ENCODE peak calls at places on chromosomes 2 and 18, in five cellular contexts. A is ACHN, E is substantia nigra, S is endothelial cell, X is germinal center. B is an unnamed sample.

GRCh38 chr2:70242552-70242951 is 5.9 kb downstream of the TIA1 start:
- DNase-seq in A (no peak), E (no peak), S (no peak), X (no peak), B (no peak)

GRCh38 chr18:63878343-63878742 is 9.2 kb upstream of the SERPINB2 start:
- DNase-seq in A (no peak), E (no peak), S (no peak), X (no peak), B (no peak)

GRCh38 chr18:79902075-79902474 is 49.4 kb downstream of the SLC66A2 start:
- DNase-seq in A (no peak), E (no peak), S (no peak), X (no peak), B (no peak)

GRCh38 chr2:174901075-174901474 is 104.1 kb downstream of the CHN1 start:
- DNase-seq in A (no peak), E (no peak), S (no peak), X (no peak), B (no peak)

GRCh38 chr18:36162981-36163380 is 24.3 kb upstream of the MOCOS start:
- DNase-seq in A (no peak), E (no peak), S (no peak), X (no peak), B (no peak)

GRCh38 chr2:55839182-55839819 is 84.3 kb downstream of the EFEMP1 start:
- DNase-seq in A (no peak), E (no peak), S (no peak), X (no peak), B (no peak)

GRCh38 chr2:28469304-28469703 is 26.6 kb upstream of the PLB1 start:
- DNase-seq in A (no peak), E (no peak), S (no peak), X (no peak), B (no peak)

GRCh38 chr2:120898961-120899360 is 163.3 kb downstream of the GLI2 start:
- DNase-seq in A (no peak), E (no peak), S (no peak), X (no peak), B (no peak)

GRCh38 chr2:8125741-8126691 is 555.8 kb upstream of the ID2 start:
- DNase-seq in A (no peak), E (no peak), S (no peak), X (no peak), B (no peak)

GRCh38 chr18:51643483-51643882 is 446.0 kb upstream of the MEX3C start:
- DNase-seq in A (no peak), E (no peak), S (no peak), X (no peak), B (no peak)

GRCh38 chr2:109144271-109144670 is 15.3 kb downstream of the SH3RF3 start:
- DNase-seq in A (no peak), E (no peak), S (no peak), X (no peak), B (no peak)

B was measured in RCC 7860.